ENCODE peak calls at places on chromosomes 2 and 18, in four cellular contexts. One of them, this sample, is unnamed.

GRCh38 chr18:70354771-70355170 is 65.9 kb downstream of the SOCS6 start:
- DNase-seq in omental fat pad: no peak
- DNase-seq in body of pancreas: no peak
- DNase-seq in GM20000: no peak
- DNase-seq in this sample: no peak

GRCh38 chr18:45122510-45122909 is 441.8 kb downstream of the SETBP1 start:
- DNase-seq in omental fat pad: no peak
- DNase-seq in body of pancreas: no peak
- DNase-seq in GM20000: no peak
- DNase-seq in this sample: no peak

GRCh38 chr18:8480506-8481328 is 128.5 kb upstream of the RAB12 start:
- DNase-seq in omental fat pad: no peak
- DNase-seq in body of pancreas: peak; percentile 24
- DNase-seq in GM20000: no peak
- DNase-seq in this sample: peak; percentile 81

GRCh38 chr2:42797281-42797680 is 4.9 kb upstream of the HAAO start:
- DNase-seq in omental fat pad: no peak
- DNase-seq in body of pancreas: no peak
- DNase-seq in GM20000: no peak
- DNase-seq in this sample: no peak

GRCh38 chr2:60468390-60469085 is 84.9 kb downstream of the BCL11A start:
- DNase-seq in omental fat pad: no peak
- DNase-seq in body of pancreas: no peak
- DNase-seq in GM20000: no peak
- DNase-seq in this sample: no peak

GRCh38 chr2:11582526-11583202 is 48.8 kb downstream of the GREB1 start:
- DNase-seq in omental fat pad: peak; percentile 39
- DNase-seq in body of pancreas: peak; percentile 73
- DNase-seq in GM20000: peak; percentile 68
- DNase-seq in this sample: peak; percentile 14

GRCh38 chr2:216676630-216677029 is 18.7 kb downstream of the IGFBP5 start:
- DNase-seq in omental fat pad: no peak
- DNase-seq in body of pancreas: no peak
- DNase-seq in GM20000: no peak
- DNase-seq in this sample: no peak

GRCh38 chr2:242035858-242036652 is 166.5 kb downstream of the RTP5 start:
- DNase-seq in omental fat pad: no peak
- DNase-seq in body of pancreas: no peak
- DNase-seq in GM20000: no peak
- DNase-seq in this sample: no peak

GRCh38 chr2:229057997-229058553 is 213.0 kb downstream of the PID1 start:
- DNase-seq in omental fat pad: no peak
- DNase-seq in body of pancreas: no peak
- DNase-seq in GM20000: no peak
- DNase-seq in this sample: no peak

GRCh38 chr18:44392933-44393332 is 287.8 kb upstream of the SETBP1 start:
- DNase-seq in omental fat pad: no peak
- DNase-seq in body of pancreas: peak; percentile 15
- DNase-seq in GM20000: no peak
- DNase-seq in this sample: no peak

GRCh38 chr2:73223821-73224220 is 9.2 kb downstream of the PRADC1 start:
- DNase-seq in omental fat pad: no peak
- DNase-seq in body of pancreas: no peak
- DNase-seq in GM20000: no peak
- DNase-seq in this sample: no peak

GRCh38 chr2:239357954-239358754 is 42.7 kb downstream of the HDAC4 start:
- DNase-seq in omental fat pad: no peak
- DNase-seq in body of pancreas: no peak
- DNase-seq in GM20000: no peak
- DNase-seq in this sample: no peak

GRCh38 chr18:10035306-10035991 is 121.6 kb downstream of the VAPA start:
- DNase-seq in omental fat pad: no peak
- DNase-seq in body of pancreas: peak; percentile 80
- DNase-seq in GM20000: no peak
- DNase-seq in this sample: no peak

GRCh38 chr18:69538849-69539248 is 138.2 kb downstream of the DOK6 start:
- DNase-seq in omental fat pad: no peak
- DNase-seq in body of pancreas: no peak
- DNase-seq in GM20000: no peak
- DNase-seq in this sample: no peak

GRCh38 chr18:78906066-78906465 is 73.6 kb upstream of the SALL3 start:
- DNase-seq in omental fat pad: no peak
- DNase-seq in body of pancreas: no peak
- DNase-seq in GM20000: no peak
- DNase-seq in this sample: no peak

GRCh38 chr2:16257001-16257724 is 316.8 kb downstream of the MYCN start:
- DNase-seq in omental fat pad: no peak
- DNase-seq in body of pancreas: no peak
- DNase-seq in GM20000: no peak
- DNase-seq in this sample: no peak

GRCh38 chr18:76436342-76436741 is 58.7 kb downstream of the ZNF516 start:
- DNase-seq in omental fat pad: no peak
- DNase-seq in body of pancreas: no peak
- DNase-seq in GM20000: no peak
- DNase-seq in this sample: no peak

GRCh38 chr2:176876493-176877103 is 336.0 kb upstream of the HNRNPA3 start:
- DNase-seq in omental fat pad: no peak
- DNase-seq in body of pancreas: no peak
- DNase-seq in GM20000: no peak
- DNase-seq in this sample: no peak

GRCh38 chr2:176872406-176872805 is 340.2 kb upstream of the HNRNPA3 start:
- DNase-seq in omental fat pad: no peak
- DNase-seq in body of pancreas: no peak
- DNase-seq in GM20000: no peak
- DNase-seq in this sample: no peak

GRCh38 chr2:176873403-176873802 is 339.2 kb upstream of the HNRNPA3 start:
- DNase-seq in omental fat pad: no peak
- DNase-seq in body of pancreas: no peak
- DNase-seq in GM20000: no peak
- DNase-seq in this sample: peak; percentile 2
- TF ChIP-seq CTCF in omental fat pad: no peak
- TF ChIP-seq CTCF in body of pancreas: no peak
- TF ChIP-seq CTCF in GM20000: no peak
- TF ChIP-seq CTCF in this sample: peak; percentile 10

DNA sequence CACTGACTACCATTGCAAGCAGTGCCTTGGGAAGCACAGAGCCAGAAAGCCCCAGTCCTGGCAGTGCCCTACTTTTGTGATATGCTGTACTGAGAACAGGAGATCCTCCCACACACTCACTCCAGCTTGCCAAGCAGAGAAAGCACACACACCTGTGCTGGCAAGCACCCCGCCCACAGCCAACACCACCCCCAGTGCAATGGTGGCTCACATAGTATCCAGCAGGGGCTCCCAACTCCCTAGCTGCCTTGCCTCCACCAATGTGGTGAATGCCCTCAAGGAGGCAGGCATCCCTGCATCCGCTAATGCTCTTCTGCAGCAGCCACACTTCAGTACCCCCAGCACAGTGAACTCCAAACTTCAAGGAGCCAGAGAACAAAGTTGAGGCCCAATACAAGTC is 1655.8 kb downstream of the SUCLG1 start:
- DNase-seq in omental fat pad: no peak
- DNase-seq in body of pancreas: no peak
- DNase-seq in GM20000: no peak
- DNase-seq in this sample: no peak
- TF ChIP-seq CTCF in omental fat pad: no peak
- TF ChIP-seq CTCF in body of pancreas: no peak
- TF ChIP-seq CTCF in GM20000: no peak
- TF ChIP-seq CTCF in this sample: no peak

GRCh38 chr2:174149530-174149929 is 98.8 kb downstream of the OLA1 start:
- DNase-seq in omental fat pad: no peak
- DNase-seq in body of pancreas: no peak
- DNase-seq in GM20000: no peak
- DNase-seq in this sample: no peak

GRCh38 chr2:174148833-174149232 is 99.5 kb downstream of the OLA1 start:
- DNase-seq in omental fat pad: no peak
- DNase-seq in body of pancreas: no peak
- DNase-seq in GM20000: no peak
- DNase-seq in this sample: no peak

GRCh38 chr2:174142290-174142689 is 106.0 kb downstream of the OLA1 start:
- DNase-seq in omental fat pad: no peak
- DNase-seq in body of pancreas: no peak
- DNase-seq in GM20000: no peak
- DNase-seq in this sample: no peak

DNA sequence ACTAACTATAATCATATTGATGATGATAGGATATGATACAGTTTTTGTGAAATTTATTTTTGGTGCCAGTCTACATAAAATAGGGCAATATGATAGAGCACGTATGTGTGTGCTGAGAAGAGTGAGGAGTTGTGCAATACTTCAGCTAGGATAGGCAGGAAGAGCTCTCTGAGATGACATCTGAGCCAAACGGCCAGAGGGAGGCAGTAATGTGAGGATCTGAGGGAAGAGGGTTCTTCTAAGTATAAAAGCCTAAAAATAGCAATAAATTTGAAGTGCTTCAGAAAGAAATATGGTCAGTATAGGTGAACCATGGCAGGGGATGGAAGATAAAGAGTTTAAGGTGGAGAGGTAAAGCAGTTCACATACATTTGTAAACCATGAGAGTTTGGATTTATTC is 102.5 kb downstream of the OLA1 start:
- DNase-seq in omental fat pad: no peak
- DNase-seq in body of pancreas: no peak
- DNase-seq in GM20000: no peak
- DNase-seq in this sample: no peak
- TF ChIP-seq CTCF in omental fat pad: no peak
- TF ChIP-seq CTCF in body of pancreas: no peak
- TF ChIP-seq CTCF in GM20000: peak; percentile 11
- TF ChIP-seq CTCF in this sample: no peak

GRCh38 chr18:58129019-58129374 is 85.0 kb downstream of the NEDD4L start:
- DNase-seq in omental fat pad: no peak
- DNase-seq in body of pancreas: no peak
- DNase-seq in GM20000: no peak
- DNase-seq in this sample: no peak

GRCh38 chr18:58124475-58124874 is 80.4 kb downstream of the NEDD4L start:
- DNase-seq in omental fat pad: no peak
- DNase-seq in body of pancreas: no peak
- DNase-seq in GM20000: no peak
- DNase-seq in this sample: no peak

GRCh38 chr18:58125756-58126155 is 81.7 kb downstream of the NEDD4L start:
- DNase-seq in omental fat pad: no peak
- DNase-seq in body of pancreas: no peak
- DNase-seq in GM20000: no peak
- DNase-seq in this sample: no peak

GRCh38 chr18:58128286-58129018 is 84.4 kb downstream of the NEDD4L start:
- DNase-seq in omental fat pad: no peak
- DNase-seq in body of pancreas: peak; percentile 36
- DNase-seq in GM20000: no peak
- DNase-seq in this sample: no peak

DNA sequence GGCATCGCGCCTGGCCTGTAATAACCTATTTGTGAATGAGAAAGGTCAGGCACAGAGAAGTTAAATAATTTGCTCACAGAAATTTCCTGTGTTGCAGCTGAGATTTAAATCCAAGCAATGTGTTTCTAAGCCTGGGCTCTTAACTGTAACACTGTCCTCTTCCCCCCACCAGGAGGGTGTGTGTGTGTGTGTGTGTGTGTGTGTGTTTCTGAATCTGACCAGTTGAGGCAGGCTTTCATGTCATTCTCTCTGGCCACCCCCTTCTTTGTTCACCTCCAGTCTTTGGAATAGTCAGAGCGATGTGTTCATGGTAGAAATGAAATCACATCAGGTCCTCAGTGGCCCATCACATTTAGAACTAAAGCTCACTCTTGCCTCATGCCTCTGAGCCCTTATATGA is 81.2 kb downstream of the NEDD4L start:
- DNase-seq in omental fat pad: no peak
- DNase-seq in body of pancreas: no peak
- DNase-seq in GM20000: no peak
- DNase-seq in this sample: no peak
- TF ChIP-seq CTCF in omental fat pad: no peak
- TF ChIP-seq CTCF in body of pancreas: no peak
- TF ChIP-seq CTCF in GM20000: no peak
- TF ChIP-seq CTCF in this sample: no peak

GRCh38 chr2:128611421-128612320 is 293.0 kb upstream of the HS6ST1 start:
- DNase-seq in omental fat pad: no peak
- DNase-seq in body of pancreas: no peak
- DNase-seq in GM20000: no peak
- DNase-seq in this sample: no peak
- TF ChIP-seq CTCF in omental fat pad: no peak
- TF ChIP-seq CTCF in body of pancreas: no peak
- TF ChIP-seq CTCF in GM20000: no peak
- TF ChIP-seq CTCF in this sample: no peak

GRCh38 chr2:113237604-113238003 is 41.1 kb downstream of the PAX8 start:
- DNase-seq in omental fat pad: no peak
- DNase-seq in body of pancreas: no peak
- DNase-seq in GM20000: no peak
- DNase-seq in this sample: no peak

GRCh38 chr2:113242318-113242717 is 36.4 kb downstream of the PAX8 start:
- DNase-seq in omental fat pad: no peak
- DNase-seq in body of pancreas: no peak
- DNase-seq in GM20000: no peak
- DNase-seq in this sample: no peak

GRCh38 chr2:113236367-113237159 is 42.2 kb downstream of the PAX8 start:
- DNase-seq in omental fat pad: no peak
- DNase-seq in body of pancreas: no peak
- DNase-seq in GM20000: no peak
- DNase-seq in this sample: no peak

GRCh38 chr2:113240915-113241911 is 37.5 kb downstream of the PAX8 start:
- DNase-seq in omental fat pad: peak; percentile 67
- DNase-seq in body of pancreas: no peak
- DNase-seq in GM20000: no peak
- DNase-seq in this sample: peak; percentile 98

GRCh38 chr2:113240150-113240914 is 38.4 kb downstream of the PAX8 start:
- DNase-seq in omental fat pad: peak; percentile 68
- DNase-seq in body of pancreas: peak; percentile 85
- DNase-seq in GM20000: no peak
- DNase-seq in this sample: peak; percentile 97
- TF ChIP-seq CTCF in omental fat pad: no peak
- TF ChIP-seq CTCF in body of pancreas: no peak
- TF ChIP-seq CTCF in GM20000: no peak
- TF ChIP-seq CTCF in this sample: peak; percentile 13

GRCh38 chr2:78023356-78023755 is 501.2 kb upstream of the LRRTM4 start:
- DNase-seq in omental fat pad: no peak
- DNase-seq in body of pancreas: no peak
- DNase-seq in GM20000: no peak
- DNase-seq in this sample: no peak
- TF ChIP-seq CTCF in omental fat pad: no peak
- TF ChIP-seq CTCF in body of pancreas: no peak
- TF ChIP-seq CTCF in GM20000: no peak
- TF ChIP-seq CTCF in this sample: no peak